ENCODE peak calls at places on chromosomes 4 and X, in four cellular contexts. Y is pancreas, I is HFF-Myc, C is tibial nerve. F is an unnamed sample.

GRCh38 chr4:122045533-122045932 is 93.7 kb upstream of the TRPC3 start:
- DNase-seq in C (no peak), I (peak), Y (no peak), F (no peak)

GRCh38 chr4:120008957-120009356 is 57.7 kb downstream of the MAD2L1 start:
- DNase-seq in C (no peak), I (no peak), Y (no peak), F (no peak)

GRCh38 chr4:10535900-10536299 is 78.7 kb upstream of the ZNF518B start:
- DNase-seq in C (no peak), Y (no peak), I (no peak), F (no peak)

GRCh38 chr4:151228196-151229119 is 48.5 kb upstream of the PRSS48 start:
- DNase-seq in I (peak), Y (no peak), C (no peak), F (no peak)

GRCh38 chr4:87354168-87355102 is 31.8 kb upstream of the HSD17B13 start:
- DNase-seq in C (no peak), I (no peak), Y (peak), F (no peak)

GRCh38 chrX:68490644-68491043 is 8.2 kb upstream of the YIPF6 start:
- DNase-seq in C (no peak), Y (no peak), I (no peak), F (no peak)

GRCh38 chrX:21503593-21503992 is 129.4 kb downstream of the CNKSR2 start:
- DNase-seq in C (no peak), Y (no peak), I (no peak), F (no peak)

GRCh38 chr4:95833652-95834276 is 6.1 kb upstream of the PDHA2 start:
- DNase-seq in Y (no peak), C (no peak), I (no peak), F (no peak)

GRCh38 chr4:115054836-115055235 is 58.6 kb downstream of the NDST4 start:
- DNase-seq in I (no peak), Y (no peak), C (no peak), F (no peak)

GRCh38 chrX:155148724-155149537 is 67.3 kb upstream of the VBP1 start:
- DNase-seq in I (no peak), Y (no peak), C (peak), F (no peak)

GRCh38 chrX:150486011-150486410 is 82.4 kb upstream of the MTM1 start:
- DNase-seq in Y (peak), I (no peak), C (peak), F (no peak)

GRCh38 chr4:94621491-94622080 is 136.2 kb upstream of the BMPR1B start:
- DNase-seq in C (peak), Y (no peak), I (no peak), F (no peak)

GRCh38 chr4:1380368-1381151 is 25.7 kb downstream of the NKX1-1 start:
- DNase-seq in I (no peak), C (no peak), Y (no peak), F (no peak)

GRCh38 chr4:67250497-67250896 is 294.8 kb downstream of the CENPC start:
- DNase-seq in I (no peak), C (no peak), Y (no peak), F (no peak)

GRCh38 chrX:20829665-20830481 is 544.3 kb upstream of the CNKSR2 start:
- DNase-seq in C (no peak), Y (no peak), I (no peak), F (no peak)

GRCh38 chr4:36242629-36243354 is 1.5 kb downstream of the ARAP2 start:
- DNase-seq in Y (no peak), C (no peak), I (no peak), F (no peak)

GRCh38 chr4:48103483-48104139 is 30.4 kb downstream of the TXK start:
- DNase-seq in I (no peak), Y (no peak), C (no peak), F (no peak)

GRCh38 chr4:738781-739280 is 33.2 kb downstream of the PCGF3 start:
- DNase-seq in I (no peak), C (no peak), Y (no peak), F (no peak)

GRCh38 chr4:610411-611261 is 14.7 kb upstream of the PDE6B start:
- DNase-seq in C (no peak), I (peak), Y (no peak), F (peak)

GRCh38 chr4:38858097-38858420 is 1.4 kb upstream of the TLR6 start:
- DNase-seq in C (no peak), I (no peak), Y (no peak), F (no peak)
- H3K4me3 ChIP-seq in C (no peak), I (no peak), Y (no peak), F (no peak)

DNA sequence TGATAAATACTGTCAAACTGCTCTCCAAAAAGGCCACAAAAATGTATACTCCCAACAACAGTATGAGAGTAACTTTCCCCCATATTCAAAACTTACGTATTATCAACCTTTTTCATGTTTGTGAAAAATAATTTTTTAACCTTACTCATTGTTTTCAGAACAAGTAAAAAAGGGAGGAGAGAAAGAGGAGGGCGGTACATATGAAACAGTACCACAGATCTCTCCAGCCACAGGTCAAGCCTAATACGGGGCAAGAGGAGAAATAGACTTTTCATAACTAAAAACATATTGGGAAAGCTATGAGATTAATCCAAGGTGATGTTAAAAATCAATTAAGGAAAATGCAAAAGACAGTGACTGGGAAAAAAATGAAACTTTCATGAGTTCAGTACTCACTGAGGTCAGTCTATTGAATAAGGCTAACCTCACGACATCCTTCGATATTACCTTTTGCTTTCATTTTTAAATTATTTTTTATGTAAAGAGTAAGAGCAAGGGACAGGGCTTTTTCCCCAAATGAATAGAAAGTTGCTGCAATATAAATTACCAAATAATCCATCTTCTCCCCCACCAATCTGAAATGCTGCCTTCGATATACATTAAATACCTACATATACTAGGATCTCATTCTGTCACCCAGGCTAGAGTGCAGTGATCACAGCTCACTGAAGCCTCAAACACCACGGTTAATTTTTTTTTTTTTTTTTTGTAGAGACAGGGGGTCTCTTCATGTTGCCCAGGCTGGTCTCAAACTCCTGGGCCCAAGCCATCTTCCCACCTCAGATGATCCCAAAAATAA is 25.3 kb downstream of the FBXW7 start:
- DNase-seq in C (no peak), I (no peak), Y (no peak), F (no peak)
- H3K4me3 ChIP-seq in C (no peak), I (no peak), Y (no peak), F (no peak)

DNA sequence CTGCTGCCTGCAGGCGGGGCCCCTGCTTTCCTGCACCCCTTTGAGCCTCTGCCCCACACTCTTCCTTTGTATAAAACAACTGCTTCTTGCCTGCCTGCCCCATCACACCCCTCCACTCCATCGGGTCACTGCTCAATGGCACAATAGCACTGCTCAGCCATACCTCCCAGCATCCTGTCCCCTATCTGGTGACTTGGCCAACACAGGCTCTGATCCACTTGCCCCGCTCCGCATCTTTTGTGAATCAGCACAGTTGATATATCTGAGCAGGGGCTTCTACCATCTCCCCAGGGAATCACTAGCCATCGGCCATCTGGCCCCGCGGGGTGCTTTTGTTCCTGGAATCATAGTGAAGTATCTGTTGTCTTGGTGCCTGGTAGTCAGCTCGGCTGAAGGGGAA is 45.3 kb downstream of the MAP7D3 start:
- DNase-seq in I (no peak), C (no peak), Y (no peak), F (peak)
- H3K4me3 ChIP-seq in I (no peak), C (no peak), Y (no peak), F (peak)

DNA sequence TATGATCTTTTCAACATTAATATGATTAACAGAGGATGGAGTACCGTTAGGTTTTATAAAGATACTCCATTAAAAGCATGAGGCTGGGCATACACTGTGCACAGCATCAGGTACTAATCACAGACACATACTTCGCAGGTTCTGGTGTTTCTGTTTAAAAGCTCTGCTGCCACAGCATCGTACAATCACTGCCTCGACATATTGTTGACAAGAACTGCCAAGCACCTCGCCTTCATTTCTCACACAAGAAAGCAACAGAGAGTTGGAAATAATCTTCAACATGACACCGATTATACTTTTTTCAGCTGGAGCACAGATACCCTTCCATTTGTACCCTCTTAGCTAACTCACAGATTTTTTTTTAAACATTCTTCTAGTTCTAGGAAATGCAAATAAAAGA is 753.4 kb upstream of the FAM241A start:
- DNase-seq in Y (no peak), C (no peak), I (no peak), F (no peak)
- H3K4me3 ChIP-seq in Y (no peak), C (no peak), I (no peak), F (no peak)

GRCh38 chrX:137566746-137567473 is 983 bp downstream of the ZIC3 start:
- DNase-seq in Y (no peak), C (no peak), I (no peak), F (no peak)
- H3K4me3 ChIP-seq in Y (peak), C (peak), I (no peak), F (peak)

GRCh38 chrX:2449135-2449886 is 51.5 kb downstream of the DHRSX start:
- DNase-seq in Y (no peak), I (no peak), C (no peak), F (no peak)
- H3K4me3 ChIP-seq in Y (no peak), I (no peak), C (no peak), F (no peak)

GRCh38 chr4:112343330-112343729 is 46.2 kb downstream of the ALPK1 start:
- DNase-seq in C (no peak), I (no peak), Y (no peak), F (no peak)

GRCh38 chr4:112352736-112353135 is 55.6 kb downstream of the ALPK1 start:
- DNase-seq in Y (no peak), C (no peak), I (no peak), F (no peak)

DNA sequence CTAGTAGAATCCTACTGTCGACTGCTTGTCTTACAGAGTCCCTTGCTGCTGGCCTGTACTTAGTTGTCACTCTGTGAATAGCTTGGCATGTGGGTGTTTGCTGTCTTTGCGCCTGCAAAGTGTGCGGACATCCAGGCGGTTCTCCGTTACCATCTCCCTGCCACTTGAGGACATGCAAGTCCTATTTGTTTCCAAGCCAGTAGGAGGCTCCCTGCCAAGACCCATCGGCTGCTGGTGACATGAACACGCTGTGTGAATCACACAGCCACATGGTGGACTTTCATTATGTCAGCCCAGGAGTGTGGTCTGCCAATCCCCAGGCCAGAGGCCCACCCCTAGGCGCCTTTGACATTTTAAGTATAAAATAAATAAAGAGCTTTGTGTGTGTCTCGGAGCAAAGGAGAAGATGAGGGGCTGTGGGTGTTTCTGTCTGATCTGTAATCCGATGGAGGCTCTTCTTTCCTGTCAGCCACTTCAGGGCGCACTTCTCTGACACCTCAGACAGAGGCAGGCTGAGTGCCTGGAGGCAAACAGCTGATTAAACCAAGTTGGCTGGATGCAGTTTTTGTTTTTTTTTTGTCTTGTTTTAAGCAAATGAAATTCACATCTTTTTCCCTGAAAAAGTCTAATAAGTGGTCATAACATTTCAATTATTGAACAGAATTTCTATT is 51.5 kb downstream of the ALPK1 start:
- DNase-seq in I (peak), Y (no peak), C (peak), F (peak)
- H3K4me3 ChIP-seq in I (no peak), Y (no peak), C (no peak), F (peak)

DNA sequence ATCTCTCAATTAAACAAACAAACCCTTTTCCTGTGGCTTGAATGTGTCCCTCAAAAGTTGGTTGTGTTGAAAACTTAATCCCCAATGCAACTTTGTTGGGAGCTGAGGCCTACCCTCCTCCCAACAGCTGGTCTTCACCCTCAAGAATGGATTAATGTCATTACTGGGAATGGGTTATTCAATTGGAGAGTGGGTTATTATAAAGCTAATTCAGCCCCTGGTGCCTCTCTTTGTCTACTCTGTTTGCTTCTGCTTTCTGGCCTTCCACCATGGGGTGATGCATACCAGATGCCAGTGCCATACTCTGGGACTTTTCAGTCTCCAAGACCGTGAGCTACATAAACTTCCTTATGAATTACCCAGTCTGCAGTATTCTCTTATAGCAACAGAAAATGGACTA is 706.5 kb downstream of the CCSER1 start:
- DNase-seq in C (no peak), I (no peak), Y (no peak), F (no peak)
- H3K4me3 ChIP-seq in C (no peak), I (no peak), Y (no peak), F (no peak)